ENCODE peak calls at places on chromosomes 11 and 22, in ten cellular contexts. X is stimulated activated CD8-positive, alpha-beta memory T cell treated with anti-CD3 and anti-CD28 coated beads, Interleukin-15, amount 100 ng/mL, for 48 hours; Q is activated CD4-positive, CD25-positive, alpha-beta regulatory T cell treated with anti-CD3 and anti-CD28 coated beads, Interleukin-2, amount 50 U/mL, for 72 hours; F is progenitor cell of endocrine pancreas; W is activated CD4-positive, alpha-beta T cell treated with anti-CD3 and anti-CD28 coated beads, Interleukin-2, amount 50 U/mL, for 1 hour; U is CD4-positive, alpha-beta T cell; J is cardiac septum; B is T-cell; D is HTR-8/SVneo; A is NCI-H2081. R is an unnamed sample.

GRCh38 chr11:128328955-128329551 is 258.3 kb downstream of the ETS1 start:
- DNase-seq in X (no peak), Q (no peak), F (no peak), W (peak; percentile 39), U (peak; percentile 54), J (no peak), B (peak; percentile 31), D (peak; percentile 21), A (no peak), R (no peak)

GRCh38 chr11:45929486-45930030 is 7.1 kb downstream of the LARGE2 start:
- DNase-seq in X (no peak), Q (no peak), F (no peak), W (no peak), U (no peak), J (no peak), B (no peak), D (peak; percentile 30), A (no peak), R (no peak)

GRCh38 chr11:59216654-59217640 is 4.2 kb upstream of the MPEG1 start:
- DNase-seq in X (no peak), Q (no peak), F (no peak), W (no peak), U (no peak), J (no peak), B (no peak), D (no peak), A (no peak), R (peak; percentile 41)

GRCh38 chr11:38156495-38157146 is 1558.6 kb upstream of the RAG2 start:
- DNase-seq in X (no peak), Q (no peak), F (no peak), W (no peak), U (no peak), J (no peak), B (no peak), D (no peak), A (no peak), R (no peak)

GRCh38 chr11:58622344-58622743 is at the start of gene CNTF:
- DNase-seq in X (no peak), Q (no peak), F (no peak), W (no peak), U (no peak), J (no peak), B (no peak), D (no peak), A (no peak), R (no peak)

GRCh38 chr11:61138940-61139339 is 22.3 kb downstream of the VPS37C start:
- DNase-seq in X (no peak), Q (no peak), F (no peak), W (no peak), U (no peak), J (no peak), B (no peak), D (no peak), A (no peak), R (no peak)

GRCh38 chr22:50672041-50672440 is 582 bp upstream of the SHANK3 start:
- DNase-seq in X (no peak), Q (no peak), F (no peak), W (no peak), U (no peak), J (no peak), B (no peak), D (no peak), A (no peak), R (no peak)

GRCh38 chr11:69445131-69445470 is 36.4 kb upstream of the LINC01488 start:
- DNase-seq in X (no peak), Q (no peak), F (no peak), W (no peak), U (no peak), J (no peak), B (no peak), D (no peak), A (no peak), R (no peak)